ENCODE peak calls at places on chromosomes 2 and 18, in four cellular contexts. J is body of pancreas; B is CD8-positive, alpha-beta T cell; U is fibroblast of pulmonary artery. D is an unnamed sample.

GRCh38 chr2:6960659-6961058 is 43.4 kb downstream of the RNF144A start:
- DNase-seq in U (peak; percentile 85), J (peak; percentile 77), B (no peak), D (no peak)

GRCh38 chr2:152100961-152101360 is 2.1 kb upstream of the CACNB4 start:
- DNase-seq in B (no peak), U (no peak), J (no peak), D (no peak)

GRCh38 chr18:41371718-41372117 is 583.3 kb upstream of the PIK3C3 start:
- DNase-seq in J (no peak), U (peak; percentile 39), B (no peak), D (no peak)

GRCh38 chr2:127014224-127014623 is 92.7 kb downstream of the BIN1 start:
- DNase-seq in B (no peak), U (no peak), J (no peak), D (no peak)

GRCh38 chr2:207505728-207506127 is 24.0 kb upstream of the CREB1 start:
- DNase-seq in U (peak; percentile 81), J (no peak), B (no peak), D (peak; percentile 17)

GRCh38 chr18:54261894-54262293 is 7.4 kb upstream of the POLI start:
- DNase-seq in U (no peak), J (no peak), B (no peak), D (no peak)

GRCh38 chr2:55862673-55863390 is 60.8 kb downstream of the EFEMP1 start:
- DNase-seq in B (no peak), J (peak; percentile 48), U (peak; percentile 100), D (peak; percentile 32)

GRCh38 chr2:226720948-226721347 is 78.7 kb downstream of the IRS1 start:
- DNase-seq in J (no peak), B (no peak), U (no peak), D (no peak)

GRCh38 chr18:76518543-76519155 is 23.6 kb upstream of the ZNF516 start:
- DNase-seq in B (no peak), U (peak; percentile 36), J (no peak), D (no peak)

GRCh38 chr2:40844353-40845277 is 392.7 kb upstream of the SLC8A1 start:
- DNase-seq in J (peak; percentile 15), B (no peak), U (peak; percentile 11), D (no peak)
- TF ChIP-seq CTCF in J (no peak), B (no peak), U (no peak), D (no peak)

GRCh38 chr2:125296742-125297141 is 1271.7 kb downstream of the CNTNAP5 start:
- DNase-seq in B (no peak), U (no peak), J (no peak), D (no peak)
- TF ChIP-seq CTCF in B (no peak), U (no peak), J (no peak), D (no peak)

GRCh38 chr2:240810199-240810598 is 9.8 kb downstream of the KIF1A start:
- DNase-seq in U (no peak), B (no peak), J (no peak), D (no peak)
- TF ChIP-seq CTCF in U (no peak), B (no peak), J (no peak), D (no peak)

DNA sequence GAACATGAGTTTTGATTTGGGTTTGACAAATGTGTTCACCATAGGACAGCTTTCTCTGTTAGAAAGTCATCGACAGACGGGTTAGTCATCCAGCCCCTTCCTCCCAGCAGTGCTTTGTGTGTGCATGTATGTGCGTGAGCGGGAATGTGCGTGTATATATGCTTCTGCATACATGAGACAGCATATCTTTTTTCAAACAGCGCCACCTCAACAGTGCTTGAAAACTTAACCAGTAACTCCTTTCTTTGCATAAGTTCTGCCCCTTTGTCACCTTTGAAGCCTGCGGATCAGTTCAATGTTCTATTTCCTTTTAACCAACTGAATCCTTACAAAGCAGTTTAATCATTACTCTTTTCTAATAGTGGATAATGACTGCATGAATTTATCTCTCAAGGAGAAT is 351.4 kb downstream of the LPIN1 start:
- DNase-seq in B (no peak), U (no peak), J (no peak), D (no peak)
- TF ChIP-seq CTCF in B (no peak), U (no peak), J (no peak), D (no peak)

DNA sequence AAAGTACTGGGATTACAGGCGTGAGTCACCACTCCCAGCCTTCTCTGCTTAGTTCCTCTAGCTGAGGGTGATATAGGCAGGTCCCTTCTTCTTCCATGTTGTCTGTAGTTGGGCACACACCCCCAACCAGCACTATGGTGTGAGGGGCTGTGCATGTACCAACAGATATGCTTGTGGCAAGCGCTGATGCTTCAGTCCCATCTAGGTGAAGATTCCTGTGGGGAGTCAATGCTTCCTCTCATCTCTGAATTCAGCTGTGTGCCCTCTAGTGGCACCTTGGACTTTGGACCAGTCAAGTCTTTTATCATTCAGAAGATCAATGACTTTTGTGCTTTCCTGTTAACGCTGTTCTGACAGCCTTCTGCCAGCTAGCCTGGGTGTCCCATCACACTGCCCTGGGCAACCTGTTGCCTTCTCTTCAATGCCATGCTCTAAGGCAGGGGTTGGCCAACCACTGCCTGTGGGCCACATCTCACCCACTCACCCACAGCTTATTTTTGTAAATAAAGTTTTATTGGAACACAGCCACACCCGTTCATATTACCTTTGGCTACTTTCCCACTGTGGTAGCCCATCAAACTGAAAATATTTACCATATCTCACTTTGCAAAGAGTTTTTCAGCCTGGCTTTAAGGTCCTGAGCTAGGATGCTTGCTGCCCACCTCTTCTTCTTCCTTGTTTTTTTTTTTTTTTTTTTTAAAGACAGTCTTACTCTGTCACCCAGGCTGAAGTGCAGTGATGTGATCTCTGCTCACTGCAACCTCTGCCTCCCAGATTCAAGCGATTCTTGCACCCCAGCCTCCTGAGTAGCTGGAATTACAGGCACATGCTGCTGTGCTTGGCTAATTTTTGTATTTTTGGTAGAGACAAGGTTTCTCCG is 51.0 kb downstream of the NPAS2 start:
- DNase-seq in B (no peak), J (no peak), U (no peak), D (no peak)
- TF ChIP-seq CTCF in B (no peak), J (no peak), U (peak; percentile 24), D (no peak)

GRCh38 chr2:16620590-16620989 is 45.0 kb downstream of the CYRIA start:
- DNase-seq in U (no peak), J (no peak), B (no peak), D (no peak)
- TF ChIP-seq CTCF in U (no peak), J (no peak), B (no peak), D (no peak)